ENCODE peak calls at places on chromosome 22, in seven cellular contexts. B is GM12891, X is HepG2, A is H1, U is SK-N-SH, Q is K562, R is GM12878. J is an unnamed sample.

GRCh38 chr22:24975813-24976341 is 23.4 kb downstream of the KIAA1671 start:
- DNase-seq in B (no peak), X (no peak), A (no peak), U (no peak), Q (no peak), R (no peak), J (no peak)

GRCh38 chr22:19998232-19998951 is 18.2 kb downstream of the ARVCF start:
- DNase-seq in B (no peak), X (no peak), A (no peak), U (peak; percentile 71), Q (no peak), R (no peak), J (no peak)

GRCh38 chr22:35539910-35540599 is 576 bp upstream of the RASD2 start:
- DNase-seq in B (peak; percentile 87), X (no peak), A (peak; percentile 74), U (peak; percentile 98), Q (peak; percentile 94), R (no peak), J (peak; percentile 85)

GRCh38 chr22:23159287-23159622 is 14.0 kb downstream of the RAB36 start:
- DNase-seq in B (no peak), X (no peak), A (no peak), U (no peak), Q (no peak), R (no peak), J (no peak)

GRCh38 chr22:23077627-23078461 is 7.5 kb downstream of the GNAZ start:
- DNase-seq in B (no peak), X (peak; percentile 24), A (no peak), U (peak; percentile 54), Q (peak; percentile 83), R (no peak), J (no peak)

GRCh38 chr22:40383905-40384304 is 13.5 kb downstream of the SGSM3 start:
- DNase-seq in B (no peak), X (no peak), A (no peak), U (no peak), Q (no peak), R (no peak), J (no peak)

GRCh38 chr22:49960159-49960966 is at the start of gene PIM3:
- DNase-seq in B (peak; percentile 100), X (peak; percentile 94), A (peak; percentile 87), U (peak; percentile 98), Q (peak; percentile 89), R (peak; percentile 84), J (peak; percentile 99)

GRCh38 chr22:49555526-49555925 is 272.1 kb downstream of the BRD1 start:
- DNase-seq in B (no peak), X (no peak), A (peak; percentile 17), U (no peak), Q (no peak), R (no peak), J (no peak)

GRCh38 chr22:38700271-38700788 is 413 bp downstream of the JOSD1 start:
- DNase-seq in B (no peak), X (peak; percentile 35), A (no peak), U (peak; percentile 82), Q (no peak), R (no peak), J (no peak)

GRCh38 chr22:37503850-37504249 is 15.4 kb downstream of the CARD10 start:
- DNase-seq in B (no peak), X (peak; percentile 38), A (no peak), U (no peak), Q (no peak), R (no peak), J (no peak)

GRCh38 chr22:25453557-25453956 is 110.9 kb upstream of the GRK3 start:
- DNase-seq in B (no peak), X (no peak), A (no peak), U (no peak), Q (no peak), R (no peak), J (no peak)

GRCh38 chr22:40014661-40015255 is 20.0 kb downstream of the FAM83F start:
- DNase-seq in B (no peak), X (no peak), A (no peak), U (no peak), Q (no peak), R (no peak), J (no peak)

GRCh38 chr22:21038405-21038804 is 6.0 kb upstream of the SLC7A4 start:
- DNase-seq in B (no peak), X (no peak), A (no peak), U (no peak), Q (no peak), R (no peak), J (no peak)

GRCh38 chr22:42317691-42318547 is 47.5 kb upstream of the TCF20 start:
- DNase-seq in B (no peak), X (no peak), A (no peak), U (peak; percentile 50), Q (no peak), R (no peak), J (no peak)

DNA sequence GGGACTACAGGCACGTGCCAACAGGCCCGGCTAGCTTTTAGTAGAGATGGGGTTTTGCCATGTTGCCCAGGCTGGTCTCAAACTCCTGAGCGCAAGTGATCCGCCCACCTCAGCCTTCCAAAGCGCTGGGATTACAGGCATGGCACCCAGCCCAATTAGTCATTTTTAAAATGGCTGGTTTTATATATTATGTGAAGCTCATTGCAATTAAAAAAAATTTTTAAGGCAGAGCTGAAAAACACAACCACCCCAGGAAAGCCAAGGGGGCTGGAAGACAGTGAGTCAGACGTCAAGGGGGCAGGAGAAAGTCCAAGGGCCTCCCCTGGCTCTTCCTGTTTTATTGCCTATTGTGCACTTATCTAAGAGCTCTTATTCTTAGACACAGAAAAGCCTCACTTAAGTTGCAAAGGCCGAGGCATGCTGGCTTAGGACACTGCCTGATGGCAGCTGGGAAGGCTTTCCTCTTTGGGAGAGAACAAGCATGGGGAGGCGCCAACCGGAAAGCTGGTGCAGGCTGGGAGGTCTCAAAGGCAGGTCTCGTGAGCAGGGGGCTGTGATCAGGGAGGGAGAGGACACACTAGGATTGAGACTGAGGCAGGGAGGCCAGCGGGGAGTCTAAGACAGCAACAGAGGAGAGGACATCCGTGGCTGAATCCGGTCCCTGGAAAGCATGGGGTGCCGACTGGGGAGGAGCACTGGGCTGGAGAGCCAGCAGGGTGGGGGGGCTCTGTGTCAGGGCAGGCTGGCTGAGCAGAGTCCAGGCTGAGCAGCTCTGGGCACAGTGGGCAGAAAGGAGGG is 11.1 kb upstream of the OSM start:
- DNase-seq in B (no peak), X (no peak), A (no peak), U (no peak), Q (no peak), R (no peak), J (no peak)
- TF ChIP-seq TAF1 in B (no peak), X (no peak), A (no peak), U (no peak), Q (no peak), R (no peak), J (no peak)

GRCh38 chr22:44279059-44279340 is 33.8 kb downstream of the SHISAL1 start:
- DNase-seq in B (no peak), X (no peak), A (no peak), U (no peak), Q (no peak), R (no peak), J (no peak)
- TF ChIP-seq TAF1 in B (no peak), X (no peak), A (no peak), U (no peak), Q (no peak), R (no peak), J (no peak)

DNA sequence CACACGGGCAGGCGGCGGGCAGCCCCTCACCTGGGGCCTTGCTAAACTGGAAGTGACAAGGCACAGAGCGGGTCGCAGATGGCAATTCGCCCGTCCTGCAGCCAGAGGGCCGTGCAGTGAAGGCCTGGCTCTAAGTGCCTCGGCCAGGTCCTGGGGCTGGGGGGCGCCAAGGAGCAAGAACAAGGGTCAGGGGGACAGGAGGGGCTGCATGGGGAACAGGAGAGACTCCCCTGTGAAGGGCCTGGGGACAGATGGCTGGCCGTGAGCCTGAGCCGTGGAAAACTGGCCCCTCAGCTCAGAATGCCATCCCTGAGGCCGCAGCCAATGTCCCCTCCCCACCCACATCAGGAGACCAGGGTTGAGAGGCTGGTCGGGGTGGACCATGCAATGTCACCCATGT is 60.0 kb downstream of the RTL6 start:
- DNase-seq in B (no peak), X (no peak), A (peak; percentile 70), U (peak; percentile 47), Q (no peak), R (no peak), J (no peak)
- TF ChIP-seq TAF1 in B (no peak), X (no peak), A (no peak), U (no peak), Q (no peak), R (no peak), J (no peak)

GRCh38 chr22:45482169-45482568 is 20.5 kb upstream of the FBLN1 start:
- DNase-seq in B (no peak), X (no peak), A (no peak), U (no peak), Q (no peak), R (no peak), J (no peak)

GRCh38 chr22:45483319-45483718 is 19.4 kb upstream of the FBLN1 start:
- DNase-seq in B (no peak), X (no peak), A (no peak), U (no peak), Q (no peak), R (no peak), J (no peak)

GRCh38 chr22:45484742-45485141 is 17.9 kb upstream of the FBLN1 start:
- DNase-seq in B (no peak), X (no peak), A (no peak), U (no peak), Q (no peak), R (no peak), J (no peak)

GRCh38 chr22:45485271-45485670 is 17.4 kb upstream of the FBLN1 start:
- DNase-seq in B (no peak), X (peak; percentile 50), A (no peak), U (no peak), Q (no peak), R (no peak), J (no peak)

GRCh38 chr22:45483918-45484499 is 18.7 kb upstream of the FBLN1 start:
- DNase-seq in B (no peak), X (peak; percentile 63), A (no peak), U (no peak), Q (no peak), R (no peak), J (no peak)
- TF ChIP-seq TAF1 in B (no peak), X (no peak), A (no peak), U (no peak), Q (no peak), R (no peak), J (no peak)

GRCh38 chr22:48071828-48072227 is 1309.4 kb downstream of the TBC1D22A start:
- DNase-seq in B (no peak), X (no peak), A (no peak), U (no peak), Q (no peak), R (peak; percentile 39), J (no peak)

GRCh38 chr22:48079505-48080295 is 1317.2 kb downstream of the TBC1D22A start:
- DNase-seq in B (no peak), X (no peak), A (no peak), U (no peak), Q (no peak), R (no peak), J (no peak)

GRCh38 chr22:48077699-48078098 is 1315.2 kb downstream of the TBC1D22A start:
- DNase-seq in B (no peak), X (no peak), A (no peak), U (no peak), Q (no peak), R (no peak), J (no peak)

GRCh38 chr22:48072777-48073176 is 1310.3 kb downstream of the TBC1D22A start:
- DNase-seq in B (no peak), X (no peak), A (no peak), U (no peak), Q (no peak), R (no peak), J (no peak)

GRCh38 chr22:48075604-48076400 is 1313.4 kb downstream of the TBC1D22A start:
- DNase-seq in B (no peak), X (no peak), A (no peak), U (no peak), Q (no peak), R (no peak), J (no peak)
- TF ChIP-seq TAF1 in B (no peak), X (no peak), A (no peak), U (no peak), Q (no peak), R (no peak), J (no peak)